ENCODE peak calls at places on chromosomes 4 and X, in nine cellular contexts. F is AG08396; H is stimulated activated naive B cell treated with anti-CD40 and anti-IgM and Interleukin-4, amounts not matched to agents 10 μg/mL and 1 μg/mL and 100 μg/mL, for 72 hours; W is stimulated activated CD4-positive, alpha-beta T cell treated with anti-CD3 and anti-CD28 coated beads, Interleukin-4, amount 100 ng/mL, for 24 hours; I is nephron progenitor cell; J is NCI-H1694 treated with DMSO at 0.1 percent for 48 hours; T is posterior vena cava; Q is lower lobe of right lung; B is MM.1S. Z is an unnamed sample.
A peak's percentile ranks its signal among the peaks of the same experiment; 100 is the strongest.

GRCh38 chr4:124455671-124456070 is 256.9 kb downstream of the ANKRD50 start:
- DNase-seq in W (no peak), B (no peak), J (no peak), I (no peak), T (no peak), F (no peak), H (no peak), Q (no peak), Z (no peak)

GRCh38 chr4:1554876-1555265 is 129.2 kb downstream of the FAM53A start:
- DNase-seq in B (no peak), J (no peak), W (no peak), Q (no peak), I (no peak), F (no peak), T (no peak), H (no peak), Z (no peak)

GRCh38 chrX:42975906-42976305 is 197.9 kb upstream of the PPP1R2C start:
- DNase-seq in B (no peak), H (no peak), Q (no peak), J (no peak), T (no peak), I (no peak), W (no peak), F (no peak), Z (no peak)

GRCh38 chrX:63922221-63922620 is 137.2 kb upstream of the ARHGEF9 start:
- DNase-seq in Q (no peak), H (no peak), B (no peak), F (peak; percentile 48), I (no peak), T (no peak), J (no peak), W (no peak), Z (no peak)

GRCh38 chrX:28058906-28059305 is 77.7 kb upstream of the DCAF8L1 start:
- DNase-seq in B (no peak), F (no peak), W (no peak), T (no peak), Q (no peak), I (no peak), J (no peak), H (no peak), Z (no peak)

GRCh38 chr4:147578057-147578476 is 39.1 kb upstream of the TMEM184C start:
- DNase-seq in J (no peak), Q (no peak), W (no peak), F (peak; percentile 76), T (no peak), B (no peak), H (no peak), I (no peak), Z (no peak)

GRCh38 chr4:74997942-74998341 is 65.0 kb downstream of the PARM1 start:
- DNase-seq in H (no peak), W (no peak), I (no peak), Q (no peak), T (no peak), J (peak; percentile 94), F (no peak), B (no peak), Z (no peak)

GRCh38 chrX:10620121-10620699 is at the start of gene MID1:
- DNase-seq in W (no peak), H (no peak), B (peak; percentile 60), F (peak; percentile 68), I (peak; percentile 73), Q (peak; percentile 64), J (peak; percentile 25), T (peak; percentile 83), Z (no peak)

GRCh38 chrX:132491191-132491590 is 2.4 kb upstream of the MBNL3 start:
- DNase-seq in I (no peak), J (no peak), Q (no peak), H (peak; percentile 17), T (no peak), W (peak; percentile 11), B (peak; percentile 63), F (no peak), Z (peak; percentile 49)

GRCh38 chr4:10694151-10694825 is 9.7 kb upstream of the CLNK start:
- DNase-seq in Q (no peak), W (no peak), B (no peak), T (no peak), I (no peak), J (no peak), H (no peak), F (no peak), Z (no peak)

GRCh38 chr4:11313157-11313943 is 115.3 kb downstream of the HS3ST1 start:
- DNase-seq in H (no peak), B (no peak), J (no peak), I (no peak), W (no peak), F (no peak), Q (no peak), T (no peak), Z (no peak)

GRCh38 chrX:106901341-106901740 is 1.8 kb downstream of the RIPPLY1 start:
- DNase-seq in J (no peak), Q (no peak), W (no peak), B (no peak), I (no peak), T (no peak), F (no peak), H (no peak), Z (no peak)

GRCh38 chr4:11821774-11822430 is 393.2 kb upstream of the HS3ST1 start:
- DNase-seq in H (no peak), F (no peak), B (no peak), W (no peak), J (no peak), Q (no peak), T (no peak), I (no peak), Z (no peak)

GRCh38 chrX:38438321-38438720 is 85.9 kb downstream of the OTC start:
- DNase-seq in H (no peak), F (no peak), W (no peak), I (no peak), T (no peak), J (no peak), Q (no peak), B (no peak), Z (no peak)

Z was measured in HL-60.